ENCODE peak calls at places on chromosomes 1 and 21, in nine cellular contexts. B, W, Y, J, E, V, Q, H and R are unnamed samples.

GRCh38 chr1:153775432-153776311 is 465 bp downstream of the SLC27A3 start:
- DNase-seq in H (peak), Q (peak), J (peak), E (no peak), V (peak), Y (peak), B (peak), W (peak), R (peak)

GRCh38 chr21:38669186-38669585 is 136.5 kb upstream of the ETS2 start:
- DNase-seq in E (no peak), Q (no peak), Y (peak), B (no peak), W (no peak), V (no peak), J (peak), H (peak), R (peak)

GRCh38 chr1:183090386-183091006 is 67.3 kb downstream of the LAMC1 start:
- DNase-seq in Y (peak), W (no peak), V (peak), E (no peak), B (peak), H (peak), Q (no peak), J (peak), R (no peak)

GRCh38 chr1:173798078-173798477 is 26.4 kb upstream of the DARS2 start:
- DNase-seq in H (no peak), J (no peak), Y (no peak), B (no peak), V (no peak), Q (no peak), E (no peak), W (no peak), R (no peak)

GRCh38 chr1:109931189-109931672 is 20.6 kb downstream of the CSF1 start:
- DNase-seq in W (peak), E (no peak), V (peak), B (peak), Y (peak), Q (peak), J (peak), H (peak), R (peak)

GRCh38 chr1:67053785-67054759 is at the start of gene SLC35D1:
- DNase-seq in B (peak), H (peak), Y (peak), E (no peak), Q (peak), V (peak), W (peak), J (peak), R (peak)

GRCh38 chr1:9883585-9884449 is 26.3 kb downstream of the CTNNBIP1 start:
- DNase-seq in E (no peak), Q (no peak), V (no peak), B (no peak), H (no peak), W (no peak), J (no peak), Y (no peak), R (no peak)

GRCh38 chr1:206829875-206830274 is 35.5 kb upstream of the IL20 start:
- DNase-seq in Q (no peak), J (no peak), E (no peak), B (no peak), H (no peak), V (no peak), Y (no peak), W (no peak), R (no peak)

DNA sequence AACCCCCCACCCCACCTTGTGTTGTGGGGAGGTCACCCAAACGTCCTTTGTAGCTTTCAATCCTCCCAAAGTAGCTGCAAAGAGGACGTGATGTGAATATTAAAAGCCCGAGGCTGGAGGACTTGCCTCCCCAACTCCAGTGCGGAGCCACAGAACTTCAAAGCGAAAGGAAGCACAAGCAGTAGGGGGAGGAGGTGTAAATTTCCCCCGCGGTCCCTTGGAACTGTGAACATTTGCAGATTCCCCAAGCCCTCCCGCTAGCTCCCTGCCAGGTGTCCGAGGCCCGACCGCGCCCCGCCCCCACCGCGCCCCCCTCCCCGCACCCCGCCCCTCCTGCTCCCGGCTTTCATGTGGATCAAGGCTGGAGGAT is 41.5 kb upstream of the HAO2 start:
- DNase-seq in E (no peak), J (no peak), H (no peak), Y (peak), Q (peak), B (no peak), W (no peak), V (peak), R (no peak)
- H3K4me3 ChIP-seq in E (peak), J (peak), H (peak), Y (peak), Q (peak), B (peak), W (peak), V (peak), R (peak)

DNA sequence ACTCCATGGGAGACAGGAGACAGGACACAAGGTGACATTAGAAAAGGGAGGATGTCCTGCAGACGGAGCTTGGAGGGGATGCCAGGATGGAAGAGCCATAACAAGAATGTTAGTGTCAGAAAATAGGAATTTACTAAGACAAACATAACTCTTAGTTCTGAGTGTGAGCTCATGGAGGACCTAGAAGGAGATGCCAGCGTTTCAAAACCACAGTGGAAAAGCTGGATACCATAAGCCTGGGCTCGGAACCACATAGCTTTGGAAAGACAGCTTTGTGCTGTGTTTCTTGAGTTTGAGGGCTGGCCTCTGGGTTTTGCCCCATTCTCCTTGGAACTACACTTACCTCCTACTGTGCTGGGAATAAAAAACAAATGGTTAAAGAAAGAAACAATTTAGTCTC is 128.4 kb downstream of the S1PR1 start:
- DNase-seq in V (no peak), Y (no peak), E (no peak), B (no peak), J (no peak), H (no peak), Q (no peak), W (no peak), R (peak)
- TF ChIP-seq CTCF in V (no peak), Y (no peak), E (no peak), B (no peak), J (no peak), H (no peak), Q (no peak), W (no peak), R (no peak)

DNA sequence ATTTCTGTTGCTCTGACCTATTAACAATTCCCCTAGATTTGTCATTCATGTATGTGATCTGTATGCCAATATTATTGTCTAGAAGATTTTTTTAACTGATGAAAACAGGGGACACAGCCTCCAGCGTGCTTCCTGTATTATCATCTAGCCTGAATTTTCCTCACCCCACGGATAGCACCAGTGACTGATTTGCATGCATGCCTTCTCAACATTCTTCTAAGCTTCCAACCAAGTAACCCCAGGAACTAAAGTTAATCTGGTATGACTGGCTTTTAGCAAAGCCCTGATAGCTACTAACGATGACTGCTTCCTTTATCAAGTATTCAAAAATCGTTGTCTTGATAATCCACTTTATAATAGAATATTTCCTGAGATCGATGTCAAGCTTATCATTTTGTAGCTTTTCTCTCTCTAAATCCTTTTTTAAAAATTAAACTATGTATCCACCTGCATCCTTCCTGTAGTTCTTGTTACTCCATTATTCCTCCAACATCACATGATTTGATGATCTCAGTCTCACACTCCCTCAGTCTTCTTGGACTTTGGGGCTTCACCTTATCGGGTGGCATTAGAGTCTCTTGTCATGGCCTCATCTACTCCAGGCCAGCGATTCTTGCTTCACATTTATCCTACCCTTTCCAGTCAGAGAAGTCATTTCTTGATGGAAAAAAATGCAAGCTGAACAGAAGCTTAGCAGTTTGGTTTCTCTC is 19.0 kb downstream of the BCAR3 start:
- DNase-seq in W (no peak), Y (peak), H (peak), V (peak), Q (no peak), B (no peak), J (peak), E (no peak), R (peak)
- H3K4me3 ChIP-seq in W (no peak), Y (no peak), H (no peak), V (no peak), Q (no peak), B (no peak), J (no peak), E (no peak), R (no peak)

GRCh38 chr1:18554597-18554996 is 73.9 kb downstream of the KLHDC7A start:
- DNase-seq in E (no peak), W (peak), Y (no peak), V (no peak), H (no peak), J (no peak), Q (no peak), B (no peak), R (no peak)

GRCh38 chr1:18557621-18558465 is 72.8 kb upstream of the PAX7 start:
- DNase-seq in Q (peak), Y (peak), W (peak), J (no peak), H (peak), V (peak), B (no peak), E (no peak), R (peak)

GRCh38 chr1:18555036-18555435 is 74.3 kb downstream of the KLHDC7A start:
- DNase-seq in V (no peak), W (no peak), Y (no peak), E (no peak), B (no peak), J (no peak), Q (no peak), H (no peak), R (no peak)

GRCh38 chr1:18554101-18554500 is 73.4 kb downstream of the KLHDC7A start:
- DNase-seq in J (no peak), Q (no peak), W (no peak), B (no peak), H (no peak), V (no peak), Y (no peak), E (no peak), R (no peak)

GRCh38 chr1:18556364-18556763 is 74.3 kb upstream of the PAX7 start:
- DNase-seq in H (peak), B (no peak), E (no peak), Q (no peak), Y (peak), J (peak), W (no peak), V (no peak), R (peak)
- TF ChIP-seq CTCF in H (peak), B (peak), E (peak), Q (peak), Y (peak), J (peak), W (no peak), V (no peak), R (peak)

DNA sequence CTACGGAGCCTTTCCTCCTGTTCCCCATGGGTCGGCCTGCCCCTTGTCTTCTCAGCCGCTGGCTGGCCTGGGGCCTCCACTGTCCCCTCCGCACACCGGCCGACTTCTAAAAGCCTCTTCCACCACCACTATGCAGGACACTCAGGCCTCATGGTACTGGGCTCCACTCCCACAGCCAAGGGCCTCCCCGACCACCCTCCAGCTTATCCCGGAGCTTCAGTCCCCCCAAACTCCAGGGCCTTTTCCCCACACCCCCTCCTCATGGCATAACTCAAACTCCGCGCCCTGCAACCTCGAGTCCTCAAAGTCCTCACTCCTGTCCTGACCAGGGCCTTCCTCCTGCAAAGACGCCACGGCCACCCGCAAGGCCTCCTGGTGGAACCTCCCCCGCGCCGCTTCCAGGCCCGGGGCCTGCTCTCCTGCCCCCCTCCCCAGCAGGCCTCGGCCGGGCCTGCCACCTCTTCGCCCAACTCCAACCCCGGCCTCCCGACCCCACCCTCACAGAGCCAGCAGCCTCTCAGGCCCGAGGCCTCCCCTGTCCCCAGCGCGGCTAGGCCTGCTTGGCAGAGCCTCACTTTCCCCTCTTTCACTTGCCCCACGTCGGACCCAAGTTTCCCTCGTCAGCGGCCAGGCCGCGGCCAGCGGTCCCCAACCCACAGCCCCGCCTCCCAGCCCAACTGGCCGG is 1.9 kb downstream of the LRRC41 start:
- DNase-seq in Q (peak), H (peak), W (peak), J (peak), Y (peak), B (no peak), V (peak), E (no peak), R (peak)
- H3K4me3 ChIP-seq in Q (peak), H (peak), W (peak), J (peak), Y (peak), B (peak), V (peak), E (peak), R (peak)

GRCh38 chr1:204036882-204037645 is 35.9 kb upstream of the SOX13 start:
- DNase-seq in J (no peak), H (no peak), E (no peak), B (no peak), Y (no peak), Q (no peak), V (no peak), W (no peak), R (no peak)
- TF ChIP-seq CTCF in J (peak), H (no peak), E (no peak), B (no peak), Y (no peak), Q (no peak), V (no peak), W (no peak), R (peak)

DNA sequence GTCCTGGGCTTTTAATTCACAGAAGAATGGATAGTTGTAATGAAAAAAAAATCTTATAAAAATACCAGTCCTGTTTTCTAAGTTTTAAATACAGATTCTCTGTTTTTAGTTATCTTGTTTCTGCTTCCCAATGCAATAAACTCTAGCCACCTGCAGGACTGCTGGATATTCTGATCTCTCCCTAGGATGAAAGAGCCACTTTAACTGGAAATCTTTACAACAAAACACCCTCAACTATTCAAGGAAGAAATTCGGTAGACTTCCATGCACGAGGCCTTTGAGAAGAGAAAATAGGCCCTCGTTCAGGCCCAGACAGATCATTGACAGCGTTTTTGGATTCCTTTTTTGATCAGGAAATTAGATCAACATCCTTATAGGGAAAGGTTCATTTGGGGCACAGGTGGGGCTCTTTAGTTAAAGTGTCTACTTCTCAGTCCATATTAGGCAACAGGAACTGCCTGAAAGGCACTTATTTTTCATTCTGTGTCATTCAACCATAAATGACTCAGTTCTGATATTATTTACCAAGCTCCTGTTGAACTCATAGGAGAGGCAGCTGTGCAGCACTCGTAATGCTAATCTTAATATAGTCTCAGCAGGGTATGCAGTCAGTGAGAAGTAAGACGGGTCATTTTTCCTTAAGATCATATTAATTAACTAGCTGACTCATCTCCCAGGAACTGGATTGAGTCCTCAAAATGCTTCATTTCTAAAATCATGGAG is 71.1 kb upstream of the ERRFI1 start:
- DNase-seq in Y (peak), Q (no peak), V (no peak), B (no peak), W (no peak), E (peak), H (peak), J (peak), R (peak)
- H3K4me3 ChIP-seq in Y (no peak), Q (no peak), V (no peak), B (no peak), W (no peak), E (no peak), H (no peak), J (no peak), R (no peak)